ENCODE peak calls at places on chromosomes 11 and 22, in ten cellular contexts. A, S, D, K, C, N, Q, J, L and Y are unnamed samples.

GRCh38 chr11:27972432-27973170 is 135.4 kb downstream of the KIF18A start:
- DNase-seq in S (peak; percentile 75), N (no peak), D (no peak), L (no peak), J (no peak), K (no peak), A (peak; percentile 42), Q (no peak), C (no peak), Y (no peak)

GRCh38 chr11:131713529-131714134 is 343.2 kb downstream of the NTM start:
- DNase-seq in C (no peak), L (no peak), D (no peak), S (no peak), Q (no peak), J (no peak), A (no peak), N (no peak), K (no peak), Y (no peak)

GRCh38 chr11:60170566-60170965 is 12.3 kb downstream of the MS4A6A start:
- DNase-seq in S (peak; percentile 54), Q (no peak), C (no peak), A (no peak), L (no peak), N (no peak), J (no peak), D (no peak), K (peak; percentile 36), Y (no peak)

GRCh38 chr11:68989936-68990606 is 9.3 kb upstream of the MRGPRD start:
- DNase-seq in S (no peak), A (no peak), C (no peak), L (no peak), J (no peak), D (no peak), K (no peak), Q (no peak), N (no peak), Y (no peak)

GRCh38 chr11:20089357-20089756 is 70.9 kb downstream of the DBX1 start:
- DNase-seq in D (no peak), A (no peak), Q (no peak), S (no peak), N (no peak), K (no peak), L (no peak), J (no peak), C (no peak), Y (no peak)

GRCh38 chr11:6438979-6439571 is 1.7 kb downstream of the HPX start:
- DNase-seq in S (peak; percentile 42), K (peak; percentile 41), D (peak; percentile 62), C (peak; percentile 53), N (peak; percentile 55), L (peak; percentile 43), Q (no peak), J (peak; percentile 46), A (peak; percentile 61), Y (no peak)

GRCh38 chr11:72573380-72573949 is 100.8 kb downstream of the PDE2A start:
- DNase-seq in N (peak; percentile 25), A (peak; percentile 43), K (no peak), S (peak; percentile 65), L (no peak), J (peak; percentile 29), Q (no peak), C (peak; percentile 73), D (peak; percentile 77), Y (peak; percentile 16)

GRCh38 chr22:26072611-26073010 is 96.7 kb upstream of the SEZ6L start:
- DNase-seq in J (no peak), Q (no peak), D (no peak), N (no peak), C (no peak), K (no peak), A (no peak), L (no peak), S (no peak), Y (no peak)

GRCh38 chr11:125688066-125688465 is 7.4 kb upstream of the ACRV1 start:
- DNase-seq in A (no peak), N (no peak), S (no peak), C (no peak), D (no peak), L (no peak), Q (no peak), K (no peak), J (no peak), Y (no peak)

GRCh38 chr11:128315933-128316332 is 271.4 kb downstream of the ETS1 start:
- DNase-seq in K (no peak), C (no peak), Q (no peak), L (peak; percentile 17), A (no peak), N (no peak), D (no peak), J (no peak), S (no peak), Y (no peak)

GRCh38 chr11:127056338-127056971 is 55.9 kb upstream of the KIRREL3 start:
- DNase-seq in S (peak; percentile 48), K (peak; percentile 4), Q (no peak), N (peak; percentile 23), C (peak; percentile 21), L (no peak), J (peak; percentile 45), D (no peak), A (peak; percentile 15), Y (no peak)

GRCh38 chr11:58195939-58196338 is 7.1 kb downstream of the OR9Q2 start:
- DNase-seq in C (no peak), S (no peak), N (no peak), L (no peak), A (no peak), K (no peak), J (no peak), Q (no peak), D (no peak), Y (no peak)

GRCh38 chr11:92482502-92482901 is 257.9 kb downstream of the FAT3 start:
- DNase-seq in N (no peak), L (no peak), Q (no peak), J (no peak), A (no peak), K (no peak), D (no peak), C (no peak), S (no peak), Y (no peak)

GRCh38 chr11:104078250-104078649 is 41.8 kb downstream of the DDI1 start:
- DNase-seq in S (no peak), Q (no peak), C (no peak), D (no peak), L (no peak), N (no peak), A (no peak), J (no peak), K (no peak), Y (no peak)

GRCh38 chr11:108875134-108875533 is 210.3 kb downstream of the DDX10 start:
- DNase-seq in J (no peak), D (no peak), K (peak; percentile 18), S (no peak), L (no peak), C (no peak), Q (no peak), N (no peak), A (no peak), Y (no peak)

GRCh38 chr11:130269544-130269943 is 45.2 kb downstream of the ZBTB44 start:
- DNase-seq in J (no peak), D (no peak), Q (no peak), C (no peak), K (no peak), A (no peak), N (no peak), L (no peak), S (no peak), Y (no peak)

GRCh38 chr11:59728913-59729312 is 15.3 kb upstream of the OR10V1 start:
- DNase-seq in Q (no peak), K (no peak), N (no peak), J (no peak), L (peak; percentile 57), D (no peak), C (no peak), S (peak; percentile 58), A (peak; percentile 18), Y (no peak)

GRCh38 chr11:78838417-78838816 is 263.8 kb upstream of the NARS2 start:
- DNase-seq in D (no peak), J (no peak), L (no peak), C (no peak), S (no peak), A (no peak), N (no peak), Q (no peak), K (no peak), Y (no peak)

GRCh38 chr11:59669611-59670009 is 773 bp upstream of the PATL1 start:
- DNase-seq in J (no peak), D (no peak), L (no peak), C (no peak), Q (peak; percentile 28), A (peak; percentile 67), S (no peak), N (peak; percentile 44), K (peak; percentile 56), Y (no peak)

GRCh38 chr11:120136356-120136755 is 1.6 kb downstream of the TRIM29 start:
- DNase-seq in N (no peak), Q (no peak), J (no peak), A (no peak), C (no peak), D (no peak), S (no peak), K (no peak), L (peak; percentile 4), Y (no peak)

GRCh38 chr11:438101-438844 is 3.5 kb downstream of the ANO9 start:
- DNase-seq in K (no peak), A (no peak), J (no peak), Q (no peak), C (no peak), N (no peak), S (no peak), L (no peak), D (no peak), Y (no peak)

GRCh38 chr22:22810018-22810427 is 77.6 kb upstream of the IGLL5 start:
- DNase-seq in K (no peak), S (peak; percentile 13), L (peak; percentile 75), D (peak; percentile 34), Q (no peak), N (no peak), C (peak; percentile 75), A (peak; percentile 12), J (peak; percentile 5), Y (peak; percentile 82)

GRCh38 chr11:13881176-13881680 is 81.3 kb upstream of the SPON1 start:
- DNase-seq in Q (no peak), J (no peak), D (no peak), A (no peak), S (no peak), L (no peak), K (no peak), N (no peak), C (no peak), Y (no peak)

GRCh38 chr11:75481602-75482309 is 44.0 kb downstream of the GDPD5 start:
- DNase-seq in L (no peak), A (no peak), D (no peak), C (no peak), Q (no peak), N (no peak), K (no peak), J (no peak), S (no peak), Y (no peak)

GRCh38 chr11:75773595-75774353 is 5.2 kb downstream of the DGAT2 start:
- DNase-seq in A (no peak), L (peak; percentile 29), J (no peak), K (no peak), D (no peak), C (peak; percentile 3), N (no peak), S (no peak), Q (no peak), Y (no peak)

GRCh38 chr22:30381250-30381649 is 6.0 kb downstream of the RNF215 start:
- DNase-seq in J (no peak), D (no peak), S (no peak), L (no peak), Q (no peak), K (no peak), C (no peak), A (no peak), N (no peak), Y (no peak)

GRCh38 chr11:64650923-64651523 is 60.0 kb downstream of the SLC22A12 start:
- DNase-seq in K (no peak), L (peak; percentile 26), D (peak; percentile 81), J (no peak), S (peak; percentile 34), N (peak; percentile 22), A (peak; percentile 26), C (no peak), Q (no peak), Y (no peak)

GRCh38 chr22:43917523-43917922 is 6.1 kb upstream of the PNPLA3 start:
- DNase-seq in N (no peak), C (no peak), L (no peak), D (no peak), K (no peak), Q (no peak), J (peak; percentile 14), A (peak; percentile 47), S (no peak), Y (no peak)